ENCODE peak calls at places on chromosome 4, in ten cellular contexts. One of them, this sample, is unnamed.

GRCh38 chr4:111871802-111872201 is 273.5 kb upstream of the FAM241A start:
- DNase-seq in Peyer's patch: no peak
- DNase-seq in CD4-positive, alpha-beta T cell: no peak
- DNase-seq in RWPE1: no peak
- DNase-seq in choroid plexus epithelial cell: no peak
- DNase-seq in endothelial cell: no peak
- DNase-seq in GM20000: no peak
- DNase-seq in AG04450: no peak
- DNase-seq in cardiac muscle cell: no peak
- DNase-seq in WERI-Rb-1: no peak
- DNase-seq in this sample: no peak

GRCh38 chr4:146495277-146495676 is 26.5 kb downstream of the SLC10A7 start:
- DNase-seq in Peyer's patch: no peak
- DNase-seq in CD4-positive, alpha-beta T cell: no peak
- DNase-seq in RWPE1: peak
- DNase-seq in choroid plexus epithelial cell: peak
- DNase-seq in endothelial cell: no peak
- DNase-seq in GM20000: no peak
- DNase-seq in AG04450: no peak
- DNase-seq in cardiac muscle cell: peak
- DNase-seq in WERI-Rb-1: no peak
- DNase-seq in this sample: no peak

GRCh38 chr4:109560687-109561452 is 824 bp downstream of the MCUB start:
- DNase-seq in Peyer's patch: peak
- DNase-seq in CD4-positive, alpha-beta T cell: peak
- DNase-seq in RWPE1: peak
- DNase-seq in choroid plexus epithelial cell: peak
- DNase-seq in endothelial cell: no peak
- DNase-seq in GM20000: peak
- DNase-seq in AG04450: peak
- DNase-seq in cardiac muscle cell: peak
- DNase-seq in WERI-Rb-1: peak
- DNase-seq in this sample: peak

GRCh38 chr4:118289794-118290193 is 63.0 kb downstream of the PRSS12 start:
- DNase-seq in Peyer's patch: no peak
- DNase-seq in CD4-positive, alpha-beta T cell: no peak
- DNase-seq in RWPE1: no peak
- DNase-seq in choroid plexus epithelial cell: peak
- DNase-seq in endothelial cell: no peak
- DNase-seq in GM20000: no peak
- DNase-seq in AG04450: peak
- DNase-seq in cardiac muscle cell: no peak
- DNase-seq in WERI-Rb-1: no peak
- DNase-seq in this sample: no peak

GRCh38 chr4:38512840-38513239 is 151.2 kb upstream of the KLF3 start:
- DNase-seq in Peyer's patch: no peak
- DNase-seq in CD4-positive, alpha-beta T cell: no peak
- DNase-seq in RWPE1: no peak
- DNase-seq in choroid plexus epithelial cell: no peak
- DNase-seq in endothelial cell: no peak
- DNase-seq in GM20000: no peak
- DNase-seq in AG04450: no peak
- DNase-seq in cardiac muscle cell: no peak
- DNase-seq in WERI-Rb-1: no peak
- DNase-seq in this sample: no peak

GRCh38 chr4:81454498-81454897 is 17.2 kb downstream of the RASGEF1B start:
- DNase-seq in Peyer's patch: no peak
- DNase-seq in CD4-positive, alpha-beta T cell: no peak
- DNase-seq in RWPE1: peak
- DNase-seq in choroid plexus epithelial cell: no peak
- DNase-seq in endothelial cell: no peak
- DNase-seq in GM20000: no peak
- DNase-seq in AG04450: no peak
- DNase-seq in cardiac muscle cell: no peak
- DNase-seq in WERI-Rb-1: no peak
- DNase-seq in this sample: peak

GRCh38 chr4:120763650-120764049 is 158.9 kb downstream of the PRDM5 start:
- DNase-seq in Peyer's patch: no peak
- DNase-seq in CD4-positive, alpha-beta T cell: no peak
- DNase-seq in RWPE1: no peak
- DNase-seq in choroid plexus epithelial cell: no peak
- DNase-seq in endothelial cell: no peak
- DNase-seq in GM20000: no peak
- DNase-seq in AG04450: no peak
- DNase-seq in cardiac muscle cell: no peak
- DNase-seq in WERI-Rb-1: no peak
- DNase-seq in this sample: no peak

GRCh38 chr4:182307746-182308145 is 64.5 kb downstream of the TENM3 start:
- DNase-seq in Peyer's patch: no peak
- DNase-seq in CD4-positive, alpha-beta T cell: no peak
- DNase-seq in RWPE1: peak
- DNase-seq in choroid plexus epithelial cell: peak
- DNase-seq in endothelial cell: no peak
- DNase-seq in GM20000: no peak
- DNase-seq in AG04450: peak
- DNase-seq in cardiac muscle cell: peak
- DNase-seq in WERI-Rb-1: no peak
- DNase-seq in this sample: no peak

GRCh38 chr4:55125087-55125721 is at the start of gene KDR:
- DNase-seq in Peyer's patch: peak
- DNase-seq in CD4-positive, alpha-beta T cell: no peak
- DNase-seq in RWPE1: peak
- DNase-seq in choroid plexus epithelial cell: peak
- DNase-seq in endothelial cell: peak
- DNase-seq in GM20000: no peak
- DNase-seq in AG04450: no peak
- DNase-seq in cardiac muscle cell: peak
- DNase-seq in WERI-Rb-1: no peak
- DNase-seq in this sample: no peak

GRCh38 chr4:149631629-149632028 is 184.0 kb downstream of the IQCM start:
- DNase-seq in Peyer's patch: no peak
- DNase-seq in CD4-positive, alpha-beta T cell: no peak
- DNase-seq in RWPE1: no peak
- DNase-seq in choroid plexus epithelial cell: no peak
- DNase-seq in endothelial cell: no peak
- DNase-seq in GM20000: no peak
- DNase-seq in AG04450: no peak
- DNase-seq in cardiac muscle cell: no peak
- DNase-seq in WERI-Rb-1: no peak
- DNase-seq in this sample: no peak

DNA sequence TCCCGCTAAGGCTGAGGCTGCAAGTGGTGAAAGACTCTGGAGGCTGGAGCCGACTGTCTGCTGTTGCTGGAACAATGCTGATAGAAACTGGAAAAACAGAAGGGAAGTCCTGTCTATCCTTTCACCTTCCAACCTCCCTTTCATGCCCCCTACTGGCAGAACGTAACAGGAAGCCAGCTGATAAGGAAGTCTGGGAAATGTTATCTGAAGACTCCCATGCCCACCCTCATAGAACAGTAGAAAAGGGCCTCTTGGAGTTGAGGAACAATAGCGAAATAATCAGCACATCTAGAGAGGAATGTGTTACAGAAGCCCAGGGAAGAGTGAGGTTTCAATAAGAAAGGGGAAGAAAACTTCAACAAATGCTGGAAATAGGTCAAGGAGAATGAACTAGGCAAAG is 117.1 kb upstream of the DKK2 start:
- DNase-seq in Peyer's patch: no peak
- DNase-seq in CD4-positive, alpha-beta T cell: no peak
- DNase-seq in RWPE1: no peak
- DNase-seq in choroid plexus epithelial cell: peak
- DNase-seq in endothelial cell: peak
- DNase-seq in GM20000: no peak
- DNase-seq in AG04450: no peak
- DNase-seq in cardiac muscle cell: peak
- DNase-seq in WERI-Rb-1: peak
- DNase-seq in this sample: no peak
- TF ChIP-seq CTCF in Peyer's patch: no peak
- TF ChIP-seq CTCF in CD4-positive, alpha-beta T cell: no peak
- TF ChIP-seq CTCF in RWPE1: no peak
- TF ChIP-seq CTCF in choroid plexus epithelial cell: peak
- TF ChIP-seq CTCF in endothelial cell: peak
- TF ChIP-seq CTCF in GM20000: peak
- TF ChIP-seq CTCF in AG04450: peak
- TF ChIP-seq CTCF in cardiac muscle cell: peak
- TF ChIP-seq CTCF in WERI-Rb-1: peak
- TF ChIP-seq CTCF in this sample: no peak

DNA sequence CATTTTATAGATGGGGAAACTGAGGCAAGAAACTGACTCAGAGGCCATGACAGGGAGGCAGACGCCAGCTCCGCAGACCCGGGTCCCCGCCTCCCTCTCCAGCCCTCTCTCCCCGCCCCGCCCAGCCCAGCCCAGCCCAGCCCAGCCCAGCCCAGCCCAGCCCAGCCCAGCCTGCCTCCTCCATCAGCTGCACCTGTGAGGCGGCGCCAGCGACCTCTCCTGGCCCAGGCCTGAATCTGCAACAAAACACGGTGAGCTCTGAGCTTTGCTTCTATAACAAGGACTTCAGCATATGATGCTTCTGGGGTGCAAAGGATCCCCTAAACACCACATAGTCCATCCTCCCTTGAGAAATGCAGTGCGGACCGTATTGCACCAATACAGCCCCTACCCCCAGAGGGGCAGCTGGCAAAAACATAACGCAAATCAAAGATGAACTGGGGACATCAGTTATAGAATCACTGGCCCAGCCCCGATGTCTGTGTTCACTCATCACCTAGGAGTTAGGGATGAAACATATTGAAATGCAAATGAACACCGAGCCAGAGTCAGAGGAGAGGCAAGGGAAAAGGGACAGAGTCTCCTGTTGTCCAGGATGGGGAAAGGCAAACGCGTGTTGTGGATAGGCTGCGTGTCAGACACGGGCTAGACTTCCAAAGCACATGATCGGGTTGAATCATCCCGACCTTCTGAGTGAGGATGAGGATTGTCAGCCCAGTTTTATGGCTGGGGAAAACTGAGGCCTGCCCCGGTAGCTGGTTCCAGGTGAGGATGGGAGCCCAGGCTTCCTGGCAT is 216.1 kb upstream of the PSAPL1 start:
- DNase-seq in Peyer's patch: no peak
- DNase-seq in CD4-positive, alpha-beta T cell: no peak
- DNase-seq in RWPE1: no peak
- DNase-seq in choroid plexus epithelial cell: peak
- DNase-seq in endothelial cell: peak
- DNase-seq in GM20000: no peak
- DNase-seq in AG04450: no peak
- DNase-seq in cardiac muscle cell: peak
- DNase-seq in WERI-Rb-1: peak
- DNase-seq in this sample: peak
- TF ChIP-seq CTCF in Peyer's patch: no peak
- TF ChIP-seq CTCF in CD4-positive, alpha-beta T cell: no peak
- TF ChIP-seq CTCF in RWPE1: no peak
- TF ChIP-seq CTCF in choroid plexus epithelial cell: peak
- TF ChIP-seq CTCF in endothelial cell: no peak
- TF ChIP-seq CTCF in GM20000: no peak
- TF ChIP-seq CTCF in AG04450: no peak
- TF ChIP-seq CTCF in cardiac muscle cell: peak
- TF ChIP-seq CTCF in WERI-Rb-1: peak
- TF ChIP-seq CTCF in this sample: no peak

GRCh38 chr4:152372444-152372843 is 163.4 kb downstream of the FBXW7 start:
- DNase-seq in Peyer's patch: no peak
- DNase-seq in CD4-positive, alpha-beta T cell: no peak
- DNase-seq in RWPE1: no peak
- DNase-seq in choroid plexus epithelial cell: no peak
- DNase-seq in endothelial cell: no peak
- DNase-seq in GM20000: no peak
- DNase-seq in AG04450: no peak
- DNase-seq in cardiac muscle cell: no peak
- DNase-seq in WERI-Rb-1: no peak
- DNase-seq in this sample: no peak

GRCh38 chr4:152374153-152374552 is 161.7 kb downstream of the FBXW7 start:
- DNase-seq in Peyer's patch: no peak
- DNase-seq in CD4-positive, alpha-beta T cell: no peak
- DNase-seq in RWPE1: no peak
- DNase-seq in choroid plexus epithelial cell: no peak
- DNase-seq in endothelial cell: no peak
- DNase-seq in GM20000: no peak
- DNase-seq in AG04450: no peak
- DNase-seq in cardiac muscle cell: no peak
- DNase-seq in WERI-Rb-1: no peak
- DNase-seq in this sample: no peak

GRCh38 chr4:152374606-152375285 is 161.1 kb downstream of the FBXW7 start:
- DNase-seq in Peyer's patch: no peak
- DNase-seq in CD4-positive, alpha-beta T cell: no peak
- DNase-seq in RWPE1: no peak
- DNase-seq in choroid plexus epithelial cell: no peak
- DNase-seq in endothelial cell: no peak
- DNase-seq in GM20000: no peak
- DNase-seq in AG04450: no peak
- DNase-seq in cardiac muscle cell: no peak
- DNase-seq in WERI-Rb-1: no peak
- DNase-seq in this sample: no peak

GRCh38 chr4:152369203-152369902 is 166.5 kb downstream of the FBXW7 start:
- DNase-seq in Peyer's patch: no peak
- DNase-seq in CD4-positive, alpha-beta T cell: no peak
- DNase-seq in RWPE1: no peak
- DNase-seq in choroid plexus epithelial cell: no peak
- DNase-seq in endothelial cell: no peak
- DNase-seq in GM20000: no peak
- DNase-seq in AG04450: no peak
- DNase-seq in cardiac muscle cell: no peak
- DNase-seq in WERI-Rb-1: no peak
- DNase-seq in this sample: no peak

GRCh38 chr4:152369903-152370296 is 166.0 kb downstream of the FBXW7 start:
- DNase-seq in Peyer's patch: no peak
- DNase-seq in CD4-positive, alpha-beta T cell: no peak
- DNase-seq in RWPE1: no peak
- DNase-seq in choroid plexus epithelial cell: peak
- DNase-seq in endothelial cell: no peak
- DNase-seq in GM20000: no peak
- DNase-seq in AG04450: no peak
- DNase-seq in cardiac muscle cell: no peak
- DNase-seq in WERI-Rb-1: no peak
- DNase-seq in this sample: no peak
- TF ChIP-seq CTCF in Peyer's patch: no peak
- TF ChIP-seq CTCF in CD4-positive, alpha-beta T cell: peak
- TF ChIP-seq CTCF in RWPE1: peak
- TF ChIP-seq CTCF in choroid plexus epithelial cell: peak
- TF ChIP-seq CTCF in endothelial cell: no peak
- TF ChIP-seq CTCF in GM20000: no peak
- TF ChIP-seq CTCF in AG04450: peak
- TF ChIP-seq CTCF in cardiac muscle cell: peak
- TF ChIP-seq CTCF in WERI-Rb-1: no peak
- TF ChIP-seq CTCF in this sample: no peak

DNA sequence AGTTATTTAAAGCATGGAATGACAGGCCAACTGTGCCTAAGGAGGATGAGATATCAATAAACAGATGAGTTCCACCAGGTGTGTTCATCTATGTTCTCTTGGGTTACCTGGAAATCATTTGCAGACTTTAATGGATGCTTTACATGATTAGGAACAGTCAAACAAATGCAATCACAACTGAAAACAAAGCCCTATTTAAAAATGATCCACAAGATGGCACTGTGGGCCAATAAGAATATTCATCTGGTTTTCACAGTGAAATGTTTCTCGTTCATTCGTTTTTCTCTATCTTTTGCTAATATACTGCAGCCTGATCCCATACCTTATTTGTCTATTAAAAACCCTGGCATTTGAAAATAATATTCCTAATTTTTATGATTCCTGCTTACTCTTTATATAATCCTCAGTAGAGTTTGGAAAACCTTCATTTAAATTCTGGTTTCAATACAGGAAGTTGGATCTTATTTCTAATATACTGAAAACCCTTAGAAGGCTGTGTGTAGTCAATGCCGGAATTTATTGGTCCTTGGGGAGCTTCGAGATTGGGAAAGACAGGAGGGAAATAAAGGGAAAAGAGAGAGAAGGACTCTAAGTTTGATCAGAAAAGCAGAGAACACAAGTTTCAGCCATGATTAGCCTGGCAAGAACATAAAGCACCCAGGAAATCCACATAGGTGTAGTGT is 63.7 kb upstream of the TAPT1 start:
- DNase-seq in Peyer's patch: no peak
- DNase-seq in CD4-positive, alpha-beta T cell: no peak
- DNase-seq in RWPE1: peak
- DNase-seq in choroid plexus epithelial cell: peak
- DNase-seq in endothelial cell: peak
- DNase-seq in GM20000: peak
- DNase-seq in AG04450: no peak
- DNase-seq in cardiac muscle cell: peak
- DNase-seq in WERI-Rb-1: no peak
- DNase-seq in this sample: no peak
- TF ChIP-seq CTCF in Peyer's patch: peak
- TF ChIP-seq CTCF in CD4-positive, alpha-beta T cell: peak
- TF ChIP-seq CTCF in RWPE1: peak
- TF ChIP-seq CTCF in choroid plexus epithelial cell: peak
- TF ChIP-seq CTCF in endothelial cell: peak
- TF ChIP-seq CTCF in GM20000: peak
- TF ChIP-seq CTCF in AG04450: peak
- TF ChIP-seq CTCF in cardiac muscle cell: peak
- TF ChIP-seq CTCF in WERI-Rb-1: peak
- TF ChIP-seq CTCF in this sample: peak